ENCODE peak calls at places on chromosomes 2 and 18, in five cellular contexts. One of them, this sample, is unnamed. For H3K9me3, the result is how much of the 10 kb centered on the place peaks cover.

GRCh38 chr2:154161286-154161685 is 289.6 kb downstream of the GALNT13 start:
- DNase-seq in SK-N-SH: no peak
- DNase-seq in transverse colon: no peak
- DNase-seq in ovary: no peak
- DNase-seq in stomach: no peak
- DNase-seq in this sample: no peak

GRCh38 chr2:66432801-66433694 is 1.9 kb upstream of the MEIS1 start:
- DNase-seq in transverse colon: peak
- DNase-seq in stomach: peak
- DNase-seq in ovary: peak
- DNase-seq in SK-N-SH: peak
- DNase-seq in this sample: peak

GRCh38 chr2:122960727-122961641 is 1064.1 kb upstream of the CNTNAP5 start:
- DNase-seq in SK-N-SH: no peak
- DNase-seq in transverse colon: no peak
- DNase-seq in stomach: no peak
- DNase-seq in ovary: no peak
- DNase-seq in this sample: peak

GRCh38 chr18:13338318-13338717 is 119.8 kb downstream of the LDLRAD4 start:
- DNase-seq in transverse colon: no peak
- DNase-seq in stomach: no peak
- DNase-seq in ovary: no peak
- DNase-seq in SK-N-SH: no peak
- DNase-seq in this sample: no peak

GRCh38 chr2:230472619-230473018 is 56.6 kb downstream of the SP100 start:
- DNase-seq in ovary: no peak
- DNase-seq in transverse colon: no peak
- DNase-seq in stomach: no peak
- DNase-seq in SK-N-SH: no peak
- DNase-seq in this sample: no peak

GRCh38 chr2:73896362-73897239 is 3.8 kb downstream of the ACTG2 start:
- DNase-seq in transverse colon: no peak
- DNase-seq in ovary: no peak
- DNase-seq in SK-N-SH: no peak
- DNase-seq in stomach: no peak
- DNase-seq in this sample: no peak

GRCh38 chr2:83536489-83537020 is 922.5 kb downstream of the SUCLG1 start:
- DNase-seq in SK-N-SH: no peak
- DNase-seq in transverse colon: no peak
- DNase-seq in stomach: no peak
- DNase-seq in ovary: no peak
- DNase-seq in this sample: no peak

GRCh38 chr18:22694954-22695353 is 238.2 kb upstream of the RBBP8 start:
- DNase-seq in ovary: peak
- DNase-seq in SK-N-SH: no peak
- DNase-seq in stomach: no peak
- DNase-seq in transverse colon: no peak
- DNase-seq in this sample: no peak

GRCh38 chr2:26913599-26914285 is 56.7 kb upstream of the MAPRE3 start:
- DNase-seq in stomach: no peak
- DNase-seq in SK-N-SH: no peak
- DNase-seq in ovary: no peak
- DNase-seq in transverse colon: no peak
- DNase-seq in this sample: no peak

GRCh38 chr18:55097406-55098170 is 138.3 kb upstream of the CCDC68 start:
- DNase-seq in transverse colon: no peak
- DNase-seq in SK-N-SH: no peak
- DNase-seq in ovary: no peak
- DNase-seq in stomach: no peak
- DNase-seq in this sample: no peak

GRCh38 chr2:241659150-241659739 is 21.8 kb downstream of the ATG4B start:
- DNase-seq in stomach: peak
- DNase-seq in SK-N-SH: peak
- DNase-seq in ovary: peak
- DNase-seq in transverse colon: peak
- DNase-seq in this sample: peak

GRCh38 chr18:33201509-33201926 is 239.0 kb downstream of the CCDC178 start:
- DNase-seq in SK-N-SH: peak
- DNase-seq in stomach: no peak
- DNase-seq in transverse colon: peak
- DNase-seq in ovary: no peak
- DNase-seq in this sample: no peak
- TF ChIP-seq EP300 in SK-N-SH: no peak
- TF ChIP-seq EP300 in stomach: no peak
- TF ChIP-seq EP300 in transverse colon: no peak
- TF ChIP-seq EP300 in ovary: no peak
- TF ChIP-seq EP300 in this sample: no peak

DNA sequence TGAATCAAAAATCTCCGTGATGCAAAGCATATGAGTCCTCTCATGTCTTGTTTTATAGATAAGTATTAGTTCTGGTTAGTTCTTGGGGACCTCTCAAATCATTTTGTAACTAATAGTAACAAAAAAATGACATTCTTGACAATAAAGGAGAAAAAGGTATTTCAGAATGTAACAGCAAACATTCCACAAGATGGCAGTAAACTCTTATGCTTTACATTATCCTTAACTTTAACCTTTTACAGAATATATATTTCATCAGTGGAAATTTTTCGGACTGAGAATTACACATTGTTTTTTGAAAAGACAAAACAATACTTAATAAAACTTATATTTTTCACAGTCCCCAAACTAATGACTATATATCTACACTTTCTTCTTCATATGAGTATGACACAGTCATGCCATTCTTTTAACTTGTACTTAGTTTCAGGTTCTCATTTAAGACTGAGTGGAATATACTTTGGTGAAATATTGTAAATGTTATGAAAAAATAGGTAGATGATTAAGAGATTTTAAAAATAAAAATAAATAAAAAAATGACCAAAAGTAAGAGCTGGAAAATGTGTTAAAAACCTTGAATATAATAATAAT is 142.9 kb upstream of the NXPH2 start:
- DNase-seq in ovary: no peak
- DNase-seq in stomach: no peak
- DNase-seq in SK-N-SH: peak
- DNase-seq in transverse colon: no peak
- DNase-seq in this sample: no peak
- TF ChIP-seq CTCF in ovary: no peak
- TF ChIP-seq CTCF in stomach: no peak
- TF ChIP-seq CTCF in SK-N-SH: peak
- TF ChIP-seq CTCF in transverse colon: no peak
- TF ChIP-seq CTCF in this sample: no peak

GRCh38 chr2:15662579-15662978 is 70.9 kb downstream of the DDX1 start:
- DNase-seq in stomach: no peak
- DNase-seq in SK-N-SH: no peak
- DNase-seq in transverse colon: no peak
- DNase-seq in ovary: no peak
- DNase-seq in this sample: no peak
- H3K9me3 ChIP-seq in stomach: under half
- H3K9me3 ChIP-seq in SK-N-SH: under half
- H3K9me3 ChIP-seq in transverse colon: under half
- H3K9me3 ChIP-seq in ovary: under half
- H3K9me3 ChIP-seq in this sample: under half

DNA sequence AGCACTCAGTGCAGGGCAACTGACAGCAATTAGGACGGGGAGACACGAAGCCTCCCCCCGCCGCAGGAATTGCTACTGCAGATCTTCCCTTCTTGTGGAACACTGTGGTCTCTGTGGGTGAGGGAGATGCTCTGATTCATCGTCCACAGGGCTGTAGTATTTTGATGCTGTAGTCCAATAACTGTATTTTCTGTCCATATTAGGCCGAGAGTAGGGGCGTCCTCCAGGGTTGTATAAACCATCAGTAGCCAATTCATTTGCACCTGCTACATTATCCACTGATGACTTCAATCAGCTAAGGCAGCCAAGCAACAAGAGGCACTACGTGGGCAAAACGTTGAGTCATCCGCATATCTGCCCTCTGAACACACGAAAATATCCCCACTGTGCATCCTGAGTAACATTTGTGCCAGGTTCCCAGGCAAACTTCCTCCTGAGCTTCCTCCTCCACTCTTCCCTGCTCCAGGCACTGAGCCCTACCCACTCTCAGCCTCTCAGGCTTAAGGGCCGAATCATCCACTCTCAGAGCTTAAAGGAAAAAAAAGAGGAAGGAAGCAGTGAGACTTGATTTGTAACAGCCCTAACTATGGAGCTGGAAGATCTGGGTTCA is 62.1 kb downstream of the LBH start:
- DNase-seq in stomach: no peak
- DNase-seq in transverse colon: no peak
- DNase-seq in SK-N-SH: no peak
- DNase-seq in ovary: no peak
- DNase-seq in this sample: peak
- TF ChIP-seq EP300 in stomach: no peak
- TF ChIP-seq EP300 in transverse colon: no peak
- TF ChIP-seq EP300 in SK-N-SH: peak
- TF ChIP-seq EP300 in ovary: no peak
- TF ChIP-seq EP300 in this sample: no peak

GRCh38 chr18:77765468-77765867 is 515.8 kb downstream of the GALR1 start:
- DNase-seq in SK-N-SH: peak
- DNase-seq in ovary: no peak
- DNase-seq in stomach: no peak
- DNase-seq in transverse colon: peak
- DNase-seq in this sample: no peak
- TF ChIP-seq CTCF in SK-N-SH: peak
- TF ChIP-seq CTCF in ovary: no peak
- TF ChIP-seq CTCF in stomach: no peak
- TF ChIP-seq CTCF in transverse colon: no peak
- TF ChIP-seq CTCF in this sample: peak

DNA sequence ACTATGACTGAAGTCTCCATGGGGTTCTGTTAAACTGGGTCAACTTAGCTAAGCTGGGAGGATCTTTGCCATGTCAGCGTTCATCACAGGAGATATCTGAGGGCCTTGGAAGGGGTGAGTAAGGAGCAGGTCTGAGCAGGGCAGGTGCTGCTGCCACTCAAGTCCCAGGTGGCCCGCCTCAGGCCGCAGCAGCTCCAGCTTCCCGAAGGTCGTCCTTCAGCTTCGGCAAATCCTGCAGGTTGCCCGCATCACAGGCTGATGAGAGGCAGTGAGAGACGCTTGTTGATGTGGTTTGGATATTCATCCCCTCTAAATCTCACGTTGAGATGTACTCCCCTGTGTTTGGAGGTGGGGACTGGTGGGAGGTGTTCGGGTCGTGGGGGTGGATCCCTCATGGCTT is 166.6 kb downstream of the VAPA start:
- DNase-seq in transverse colon: no peak
- DNase-seq in ovary: no peak
- DNase-seq in SK-N-SH: no peak
- DNase-seq in stomach: no peak
- DNase-seq in this sample: no peak
- H3K9me3 ChIP-seq in transverse colon: under half
- H3K9me3 ChIP-seq in ovary: under half
- H3K9me3 ChIP-seq in SK-N-SH: under half
- H3K9me3 ChIP-seq in stomach: under half
- H3K9me3 ChIP-seq in this sample: under half

GRCh38 chr2:173230181-173230580 is 124.5 kb upstream of the CDCA7 start:
- DNase-seq in SK-N-SH: no peak
- DNase-seq in stomach: no peak
- DNase-seq in ovary: no peak
- DNase-seq in transverse colon: no peak
- DNase-seq in this sample: no peak
- TF ChIP-seq EP300 in SK-N-SH: no peak
- TF ChIP-seq EP300 in stomach: no peak
- TF ChIP-seq EP300 in ovary: no peak
- TF ChIP-seq EP300 in transverse colon: no peak
- TF ChIP-seq EP300 in this sample: no peak